ENCODE peak calls at places on chromosomes 4 and X, in six cellular contexts. D is HL-60, K is Peyer's patch, S is dorsolateral prefrontal cortex, Z is right lobe of liver, Q is transverse colon. R is an unnamed sample.

GRCh38 chrX:39456894-39457600 is 640.7 kb downstream of the BCOR start:
- DNase-seq in D (no peak), K (no peak), S (no peak), Z (no peak), Q (no peak), R (no peak)

GRCh38 chr4:3045500-3045850 is 28.9 kb downstream of the HTT-AS start:
- DNase-seq in D (peak), K (peak), S (no peak), Z (peak), Q (peak), R (peak)

GRCh38 chr4:138259801-138260200 is 17.7 kb upstream of the SLC7A11 start:
- DNase-seq in D (no peak), K (no peak), S (no peak), Z (no peak), Q (no peak), R (no peak)

GRCh38 chrX:44382871-44383270 is 39.4 kb upstream of the EFHC2 start:
- DNase-seq in D (no peak), K (no peak), S (no peak), Z (no peak), Q (no peak), R (no peak)

GRCh38 chr4:75287738-75288517 is 226.3 kb downstream of the RCHY1 start:
- DNase-seq in D (no peak), K (no peak), S (no peak), Z (no peak), Q (no peak), R (no peak)

GRCh38 chrX:34350552-34350951 is 218.4 kb upstream of the FAM47A start:
- DNase-seq in D (no peak), K (no peak), S (no peak), Z (no peak), Q (no peak), R (no peak)

GRCh38 chrX:47101206-47101605 is 23.0 kb downstream of the RGN start:
- DNase-seq in D (no peak), K (no peak), S (no peak), Z (no peak), Q (no peak), R (no peak)

GRCh38 chrX:112510629-112511028 is 169.1 kb downstream of the LHFPL1 start:
- DNase-seq in D (no peak), K (no peak), S (no peak), Z (no peak), Q (no peak), R (no peak)

GRCh38 chr4:6939761-6940743 is 30.4 kb downstream of the TBC1D14 start:
- DNase-seq in D (no peak), K (no peak), S (no peak), Z (no peak), Q (no peak), R (peak)

GRCh38 chrX:43735957-43736356 is 79.9 kb downstream of the MAOA start:
- DNase-seq in D (no peak), K (no peak), S (no peak), Z (no peak), Q (no peak), R (no peak)

GRCh38 chr4:94530073-94530472 is 78.3 kb downstream of the PDLIM5 start:
- DNase-seq in D (no peak), K (no peak), S (no peak), Z (no peak), Q (no peak), R (no peak)

GRCh38 chr4:54063224-54063623 is 1.2 kb downstream of the CHIC2 start:
- DNase-seq in D (no peak), K (no peak), S (no peak), Z (no peak), Q (no peak), R (no peak)

GRCh38 chr4:74555843-74556242 is 110.9 kb downstream of the AREG start:
- DNase-seq in D (no peak), K (no peak), S (no peak), Z (no peak), Q (no peak), R (no peak)

DNA sequence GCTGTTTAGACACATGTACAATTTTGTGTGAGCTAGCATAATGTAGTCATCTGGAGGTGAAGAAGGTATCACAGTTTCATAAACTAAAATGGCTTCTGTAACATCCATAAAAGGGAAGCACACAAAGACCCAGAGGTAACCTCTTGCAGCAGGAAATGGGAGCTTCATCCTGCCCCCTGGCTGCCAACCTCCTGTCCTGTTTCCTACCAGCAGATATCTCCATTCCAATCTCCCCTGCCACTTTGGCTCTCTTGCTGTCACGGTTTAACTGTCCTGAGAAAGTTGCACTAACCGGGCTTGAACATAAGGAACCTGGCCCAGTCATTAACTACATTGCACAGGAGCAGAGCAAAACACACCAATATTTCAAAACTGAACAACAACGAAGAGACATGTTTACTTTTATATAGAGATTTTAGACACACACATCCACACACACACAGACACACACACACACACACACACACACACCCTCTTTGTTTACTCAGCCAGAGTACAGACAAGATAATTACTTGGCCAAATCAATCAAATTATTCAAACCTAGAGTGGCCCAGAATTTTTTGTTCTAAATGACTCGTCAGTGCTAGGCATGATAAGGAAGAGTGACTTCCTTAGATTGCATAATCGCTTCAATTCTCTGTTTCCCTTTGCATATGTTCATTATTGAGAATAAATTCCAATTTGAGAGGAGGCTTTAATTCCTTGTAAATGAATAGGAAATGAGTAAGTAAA is 24.2 kb downstream of the MID2 start:
- DNase-seq in D (no peak), K (no peak), S (no peak), Z (no peak), Q (no peak), R (no peak)
- H3K27ac ChIP-seq in D (no peak), K (no peak), S (no peak), Z (no peak), Q (no peak), R (no peak)

DNA sequence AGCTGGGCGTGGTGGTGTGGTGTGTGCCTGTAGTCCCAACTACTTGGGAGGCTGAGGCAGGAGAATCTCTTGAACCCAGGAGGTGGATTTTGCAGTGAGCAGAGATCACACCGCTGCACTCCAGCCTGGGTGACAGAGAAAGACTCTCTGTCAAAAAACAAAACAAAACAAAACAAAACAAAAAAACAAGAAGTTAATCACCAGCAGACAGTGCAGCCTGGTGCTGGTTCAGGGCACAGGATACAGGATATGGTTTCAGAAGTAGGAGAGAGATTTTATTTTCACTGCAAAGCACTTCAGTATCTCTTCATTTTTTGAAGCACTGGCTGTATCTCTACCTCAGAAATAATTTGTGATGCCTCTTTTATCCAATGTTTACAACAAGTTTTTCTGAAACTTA is 1222.9 kb upstream of the PRKX start:
- DNase-seq in D (no peak), K (no peak), S (no peak), Z (no peak), Q (no peak), R (no peak)
- H3K27ac ChIP-seq in D (peak), K (no peak), S (no peak), Z (no peak), Q (no peak), R (no peak)

DNA sequence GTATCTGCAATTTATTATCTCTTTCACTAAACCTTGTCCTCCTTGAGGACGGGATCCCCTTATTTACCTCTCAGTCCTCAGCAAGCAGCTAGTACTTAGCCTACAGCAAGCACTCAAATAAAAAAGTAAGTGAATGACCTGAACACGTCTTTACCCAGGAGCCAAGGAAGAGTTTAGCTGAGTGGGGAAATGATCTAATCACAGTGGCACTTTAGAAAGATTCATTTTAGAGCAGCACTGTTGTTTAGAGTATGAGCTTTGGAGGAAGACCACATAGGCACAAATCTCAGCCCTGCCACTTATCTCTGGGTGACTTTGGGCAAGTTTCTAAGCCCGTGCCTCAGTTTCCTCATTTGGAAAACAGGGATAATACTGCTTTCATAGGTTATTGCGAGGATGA is 2.7 kb downstream of the FAM120C start:
- DNase-seq in D (no peak), K (no peak), S (no peak), Z (no peak), Q (no peak), R (no peak)
- H3K27ac ChIP-seq in D (no peak), K (no peak), S (no peak), Z (no peak), Q (no peak), R (no peak)

GRCh38 chrX:136200466-136200865 is 50.7 kb downstream of the MAP7D3 start:
- DNase-seq in D (no peak), K (no peak), S (no peak), Z (no peak), Q (no peak), R (no peak)

GRCh38 chrX:136196691-136197155 is 49.4 kb downstream of the FHL1 start:
- DNase-seq in D (no peak), K (no peak), S (no peak), Z (no peak), Q (no peak), R (no peak)

GRCh38 chrX:136199365-136199764 is 51.8 kb downstream of the MAP7D3 start:
- DNase-seq in D (no peak), K (no peak), S (no peak), Z (no peak), Q (no peak), R (no peak)

GRCh38 chrX:136198010-136198409 is 50.7 kb downstream of the FHL1 start:
- DNase-seq in D (no peak), K (no peak), S (no peak), Z (no peak), Q (no peak), R (no peak)

GRCh38 chrX:136198678-136199243 is 51.4 kb downstream of the FHL1 start:
- DNase-seq in D (no peak), K (no peak), S (no peak), Z (no peak), Q (no peak), R (no peak)
- H3K27ac ChIP-seq in D (no peak), K (peak), S (no peak), Z (no peak), Q (peak), R (peak)

R was measured in psoas muscle.